ENCODE peak calls at places on chromosomes 16 and 17, in six cellular contexts. W, R, V, Q, Y and M are unnamed samples.

GRCh38 chr17:8997994-8998628 is 23.2 kb upstream of the NTN1 start:
- DNase-seq in W (no peak), R (peak; percentile 75), V (no peak), Q (peak; percentile 82), Y (peak; percentile 80), M (no peak)

GRCh38 chr16:81204794-81205680 is 33.5 kb upstream of the BCO1 start:
- DNase-seq in W (peak; percentile 76), R (peak; percentile 31), V (no peak), Q (peak; percentile 51), Y (peak; percentile 56), M (peak; percentile 77)

GRCh38 chr17:62705116-62705515 is 77.6 kb downstream of the MRC2 start:
- DNase-seq in W (peak; percentile 54), R (no peak), V (no peak), Q (no peak), Y (no peak), M (peak; percentile 68)

GRCh38 chr16:51773051-51773450 is 622.0 kb upstream of the SALL1 start:
- DNase-seq in W (no peak), R (no peak), V (no peak), Q (no peak), Y (no peak), M (no peak)

GRCh38 chr17:68428498-68429172 is 28.7 kb downstream of the WIPI1 start:
- DNase-seq in W (no peak), R (no peak), V (no peak), Q (no peak), Y (no peak), M (no peak)

GRCh38 chr17:31050948-31051347 is 43.8 kb upstream of the NF1 start:
- DNase-seq in W (no peak), R (no peak), V (no peak), Q (no peak), Y (no peak), M (no peak)

GRCh38 chr17:62760059-62760887 is 47.8 kb downstream of the MARCHF10 start:
- DNase-seq in W (no peak), R (no peak), V (no peak), Q (no peak), Y (peak; percentile 23), M (no peak)

GRCh38 chr17:1201132-1201702 is 21.4 kb upstream of the ABR start:
- DNase-seq in W (no peak), R (no peak), V (no peak), Q (peak; percentile 35), Y (no peak), M (no peak)

GRCh38 chr16:80968386-80969113 is 38.1 kb downstream of the CMC2 start:
- DNase-seq in W (no peak), R (no peak), V (no peak), Q (no peak), Y (no peak), M (no peak)

GRCh38 chr17:22278302-22279275 is 586.3 kb downstream of the KCNJ18 start:
- DNase-seq in W (peak; percentile 59), R (no peak), V (no peak), Q (no peak), Y (no peak), M (no peak)